ENCODE peak calls at places on chromosomes 11 and 22, in ten cellular contexts. C, Q, D, N, U, E, P, J, M and G are unnamed samples.

GRCh38 chr22:29872989-29873388 is 10.0 kb upstream of the MTMR3 start:
- DNase-seq in C (no peak), P (no peak), N (no peak), M (no peak), Q (no peak), E (no peak), U (no peak), J (no peak), D (no peak), G (no peak)

GRCh38 chr22:24059793-24060192 is 48.7 kb downstream of the CABIN1 start:
- DNase-seq in U (no peak), C (no peak), Q (no peak), E (no peak), J (no peak), D (no peak), M (no peak), N (no peak), P (no peak), G (no peak)

GRCh38 chr11:102604875-102605274 is 20.3 kb downstream of the MMP20 start:
- DNase-seq in Q (no peak), D (no peak), P (no peak), M (no peak), E (no peak), U (no peak), C (no peak), N (no peak), J (no peak), G (no peak)

GRCh38 chr22:42959472-42960145 is 55.3 kb downstream of the PACSIN2 start:
- DNase-seq in P (peak), C (no peak), Q (peak), J (no peak), D (peak), N (no peak), E (peak), M (peak), U (peak), G (no peak)

GRCh38 chr11:113587318-113587739 is 112.1 kb upstream of the DRD2 start:
- DNase-seq in N (no peak), J (no peak), D (no peak), C (no peak), M (peak), P (no peak), U (peak), Q (peak), E (peak), G (no peak)

GRCh38 chr22:37187552-37187890 is 526 bp downstream of the C1QTNF6 start:
- DNase-seq in N (peak), M (no peak), P (no peak), U (no peak), J (no peak), Q (peak), E (peak), D (peak), C (no peak), G (no peak)

GRCh38 chr11:92826136-92826535 is 143.3 kb upstream of the MTNR1B start:
- DNase-seq in E (peak), J (no peak), N (no peak), C (no peak), P (no peak), D (no peak), U (peak), Q (peak), M (peak), G (no peak)

GRCh38 chr11:120022617-120023016 is 115.3 kb downstream of the TRIM29 start:
- DNase-seq in E (no peak), U (no peak), N (no peak), M (no peak), P (no peak), D (no peak), C (no peak), J (no peak), Q (no peak), G (no peak)

GRCh38 chr22:45804986-45805325 is 133.3 kb downstream of the ATXN10 start:
- DNase-seq in J (no peak), N (no peak), P (no peak), C (no peak), Q (peak), D (no peak), M (peak), U (peak), E (peak), G (no peak)

GRCh38 chr22:38415561-38416321 is 39.3 kb downstream of the KCNJ4 start:
- DNase-seq in D (no peak), Q (no peak), M (no peak), C (no peak), N (no peak), U (no peak), P (no peak), J (no peak), E (no peak), G (peak)

GRCh38 chr11:115134886-115135285 is 369.3 kb downstream of the CADM1 start:
- DNase-seq in D (no peak), M (no peak), P (no peak), U (no peak), E (no peak), C (no peak), Q (no peak), N (no peak), J (no peak), G (no peak)

GRCh38 chr11:81007046-81007445 is 1566.2 kb upstream of the TENM4 start:
- DNase-seq in Q (peak), N (no peak), P (no peak), U (peak), C (no peak), E (peak), M (peak), D (no peak), J (no peak), G (no peak)

GRCh38 chr11:111272420-111272819 is 25.9 kb upstream of the POU2AF3 start:
- DNase-seq in U (no peak), Q (no peak), J (no peak), E (no peak), C (no peak), N (no peak), M (no peak), P (no peak), D (no peak), G (no peak)

GRCh38 chr11:125934473-125934872 is 11.4 kb upstream of the VSIG10L2 start:
- DNase-seq in J (no peak), P (no peak), D (no peak), U (no peak), M (no peak), C (no peak), N (no peak), E (no peak), Q (no peak), G (no peak)

GRCh38 chr22:37918149-37918548 is 12.1 kb downstream of the MICALL1 start:
- DNase-seq in M (no peak), D (no peak), J (no peak), U (no peak), Q (no peak), N (no peak), C (no peak), E (no peak), P (no peak), G (no peak)

GRCh38 chr11:35618497-35619029 is 303 bp downstream of the FJX1 start:
- DNase-seq in U (no peak), D (peak), E (peak), Q (peak), M (peak), J (peak), N (peak), P (peak), C (no peak), G (peak)

GRCh38 chr22:50583294-50583865 is 731 bp upstream of the CHKB start:
- DNase-seq in U (no peak), M (no peak), P (no peak), Q (no peak), C (no peak), N (no peak), E (no peak), D (no peak), J (no peak), G (peak)

GRCh38 chr11:110298298-110298765 is 1.9 kb upstream of the RDX start:
- DNase-seq in M (peak), E (no peak), D (no peak), U (no peak), P (peak), C (no peak), Q (peak), N (no peak), J (no peak), G (no peak)

GRCh38 chr11:30786392-30787120 is 200.4 kb upstream of the MPPED2 start:
- DNase-seq in U (peak), D (no peak), E (peak), Q (peak), J (no peak), C (no peak), N (no peak), P (no peak), M (peak), G (no peak)

GRCh38 chr11:120279490-120279889 is 39.5 kb downstream of the POU2F3 start:
- DNase-seq in D (no peak), C (no peak), U (no peak), J (no peak), M (no peak), P (no peak), N (no peak), Q (no peak), E (no peak), G (no peak)

GRCh38 chr11:64340671-64341335 is 799 bp downstream of the CCDC88B start:
- DNase-seq in C (peak), M (no peak), J (no peak), Q (no peak), D (peak), U (no peak), N (no peak), E (no peak), P (peak), G (no peak)

DNA sequence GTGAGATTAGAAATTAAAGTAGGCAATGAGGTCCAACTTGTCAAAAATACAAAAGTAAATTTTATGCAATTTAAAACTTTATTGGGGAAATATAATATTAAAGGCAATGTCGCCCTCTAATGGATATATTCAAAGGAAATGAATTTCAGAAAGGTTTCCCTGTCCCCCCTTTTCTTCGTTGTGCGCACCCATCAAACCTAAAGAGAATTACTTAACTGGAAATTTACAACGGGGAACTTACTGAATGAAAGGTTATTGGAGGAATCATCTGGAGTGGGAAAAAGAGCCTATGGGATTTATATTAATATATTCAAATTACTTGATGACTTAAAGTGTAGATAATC is 1.7 kb upstream of the ABTB2 start:
- DNase-seq in Q (no peak), U (no peak), D (no peak), E (no peak), P (no peak), N (no peak), C (no peak), J (no peak), M (no peak), G (no peak)
- TF ChIP-seq CTCF in Q (no peak), U (no peak), D (peak), E (no peak), P (no peak), N (peak), C (peak), J (peak), M (peak), G (peak)

GRCh38 chr11:44634401-44635281 is 69.2 kb downstream of the CD82 start:
- DNase-seq in E (peak), N (peak), C (peak), J (peak), P (peak), D (no peak), M (peak), Q (peak), U (peak), G (peak)

GRCh38 chr11:44631831-44632230 is 66.4 kb downstream of the CD82 start:
- DNase-seq in J (no peak), E (no peak), M (no peak), Q (no peak), P (no peak), U (no peak), C (no peak), D (peak), N (no peak), G (peak)

GRCh38 chr11:44630511-44631210 is 65.2 kb downstream of the CD82 start:
- DNase-seq in Q (no peak), M (no peak), P (peak), J (no peak), D (peak), N (no peak), E (no peak), C (no peak), U (no peak), G (peak)

GRCh38 chr11:44632466-44633123 is 67.1 kb downstream of the CD82 start:
- DNase-seq in P (peak), N (no peak), E (no peak), C (peak), Q (peak), D (peak), J (no peak), M (peak), U (no peak), G (peak)

GRCh38 chr11:44633641-44634040 is 68.2 kb downstream of the CD82 start:
- DNase-seq in M (peak), J (no peak), E (no peak), Q (no peak), N (no peak), C (no peak), U (no peak), P (no peak), D (no peak), G (peak)
- TF ChIP-seq CTCF in M (peak), J (peak), E (no peak), Q (peak), N (no peak), C (no peak), U (peak), P (no peak), D (no peak), G (peak)

DNA sequence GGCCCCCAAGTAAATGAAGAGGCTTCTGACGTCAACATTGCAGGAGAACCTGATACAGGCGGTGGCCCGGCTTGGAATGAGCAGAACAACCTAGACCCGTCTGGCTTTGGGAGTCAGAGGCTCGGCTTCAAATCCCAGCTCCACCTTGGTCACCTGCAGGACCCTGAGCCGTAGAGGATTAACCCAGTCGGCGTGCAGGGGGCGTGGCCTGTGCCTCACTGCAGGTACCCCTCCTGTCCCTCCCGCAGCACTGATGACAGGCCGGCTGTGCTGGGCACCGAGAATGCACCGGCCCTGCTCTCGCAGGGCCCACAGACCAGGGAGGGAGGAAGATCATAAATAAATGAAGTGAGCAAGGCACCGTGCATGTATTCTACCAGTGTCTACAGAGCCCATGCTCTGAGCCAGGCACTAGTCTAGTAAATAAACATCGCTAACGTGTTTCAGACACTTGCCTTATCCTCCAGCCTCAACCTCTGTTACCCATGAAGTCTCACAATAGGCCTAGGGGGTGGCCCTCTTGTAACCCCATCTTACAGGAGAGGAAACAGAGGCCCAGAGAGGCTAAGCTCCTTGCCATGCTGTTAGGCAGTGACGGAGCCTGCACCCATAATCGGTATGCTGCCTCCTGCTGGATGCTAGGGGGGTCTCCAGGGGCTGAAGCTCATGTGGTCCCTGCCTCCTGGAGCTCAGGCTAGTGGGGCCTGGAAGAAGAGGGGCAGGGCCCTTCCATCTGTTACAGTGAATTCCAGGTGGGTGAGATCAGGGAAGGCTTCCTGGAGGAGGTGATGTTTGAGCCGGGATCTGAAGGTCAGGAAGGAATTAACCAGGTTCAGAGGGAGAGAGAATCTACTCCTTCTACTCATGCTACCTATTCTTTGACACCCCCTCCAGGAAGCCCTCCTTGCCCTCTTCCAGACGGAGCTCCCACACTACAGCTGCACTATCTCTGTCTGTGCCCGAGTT is 53.4 kb downstream of the RTL6 start:
- DNase-seq in U (no peak), M (no peak), N (no peak), C (no peak), E (no peak), D (no peak), P (no peak), J (no peak), Q (no peak), G (no peak)
- TF ChIP-seq CTCF in U (peak), M (no peak), N (no peak), C (peak), E (peak), D (no peak), P (no peak), J (no peak), Q (peak), G (peak)

DNA sequence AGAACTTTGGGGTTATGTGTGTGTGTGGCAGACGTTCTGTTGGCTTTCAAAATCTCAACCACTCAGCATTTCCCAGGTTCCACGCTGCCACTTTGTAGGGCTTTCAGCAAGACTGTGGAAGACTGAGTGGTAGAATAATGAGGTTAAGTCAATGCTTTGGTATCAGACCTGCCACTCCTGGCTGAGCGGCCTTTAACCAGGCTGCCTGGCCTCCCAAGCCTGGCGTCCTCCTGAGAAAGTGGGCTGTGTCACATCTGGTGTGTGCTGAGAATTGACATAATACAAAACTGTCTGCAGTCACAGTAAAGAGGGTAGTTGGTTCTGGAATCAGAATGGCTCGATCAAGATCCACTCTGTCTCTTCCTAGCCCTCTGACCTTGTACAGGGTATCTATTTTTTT is 126.5 kb downstream of the DBX1 start:
- DNase-seq in E (no peak), N (no peak), P (peak), C (no peak), M (no peak), D (no peak), J (no peak), U (no peak), Q (no peak), G (no peak)
- TF ChIP-seq CTCF in E (no peak), N (no peak), P (no peak), C (peak), M (no peak), D (no peak), J (no peak), U (no peak), Q (no peak), G (no peak)

GRCh38 chr11:104222464-104222863 is 58.5 kb upstream of the PDGFD start:
- DNase-seq in J (no peak), U (no peak), D (no peak), P (no peak), M (peak), N (no peak), Q (no peak), C (no peak), E (no peak), G (no peak)
- TF ChIP-seq CTCF in J (no peak), U (no peak), D (no peak), P (peak), M (no peak), N (no peak), Q (no peak), C (no peak), E (no peak), G (no peak)

DNA sequence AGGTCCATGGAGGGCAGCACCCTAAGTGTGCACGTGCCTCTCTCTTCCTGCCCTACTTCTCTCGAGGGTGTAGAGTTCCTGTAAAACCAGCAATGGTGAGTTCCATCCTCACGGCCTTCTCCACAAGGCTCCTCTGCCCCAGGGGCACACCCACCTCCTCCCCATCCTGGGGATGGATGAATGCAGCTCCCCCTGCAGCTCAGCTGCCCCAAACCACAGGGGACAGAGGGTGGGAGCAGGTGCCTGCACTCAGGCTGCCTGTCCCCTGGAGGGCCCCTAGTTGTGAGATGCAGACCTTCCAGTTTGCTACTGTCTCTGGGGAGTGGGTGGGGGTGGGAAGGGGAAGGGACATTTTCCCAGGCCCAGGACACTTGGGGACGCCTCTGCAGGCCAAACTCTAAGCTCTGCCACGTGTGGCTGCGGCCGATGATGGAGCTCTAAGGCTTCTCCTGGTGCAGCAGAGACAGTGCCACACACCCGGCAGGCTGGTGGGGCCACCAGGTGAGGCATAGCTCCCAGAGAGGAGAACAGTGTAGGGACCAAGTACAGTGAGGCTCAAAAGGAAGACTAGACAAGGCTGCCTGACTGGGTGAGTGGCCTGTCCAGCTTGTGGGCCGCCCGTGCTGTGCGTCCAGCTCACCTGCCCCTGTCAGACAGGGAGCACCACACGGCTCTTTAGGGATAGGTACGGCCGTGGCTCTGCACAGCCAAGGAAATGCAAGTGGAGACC is 540.9 kb downstream of the TBC1D22A start:
- DNase-seq in Q (no peak), D (no peak), C (no peak), P (no peak), U (no peak), J (no peak), E (no peak), M (no peak), N (no peak), G (no peak)
- TF ChIP-seq CTCF in Q (no peak), D (no peak), C (no peak), P (no peak), U (no peak), J (no peak), E (no peak), M (no peak), N (no peak), G (no peak)